ENCODE peak calls at places on chromosome 11, in six cellular contexts. R is epithelial cell of esophagus, C is SW 1271, O is endodermal cell, Q is amniotic stem cell, G is heart left ventricle. V is an unnamed sample.

GRCh38 chr11:72609045-72609444 is 65.2 kb downstream of the PDE2A start:
- DNase-seq in R (peak; percentile 35), C (no peak), O (no peak), Q (no peak), G (no peak), V (no peak)

GRCh38 chr11:66595245-66595904 is 2.4 kb downstream of the CCS start:
- DNase-seq in R (no peak), C (no peak), O (no peak), Q (no peak), G (peak; percentile 57), V (peak; percentile 48)

GRCh38 chr11:128151338-128151737 is 436.0 kb downstream of the ETS1 start:
- DNase-seq in R (peak; percentile 32), C (no peak), O (no peak), Q (no peak), G (no peak), V (no peak)

GRCh38 chr11:72111803-72112540 is 523 bp downstream of the ANAPC15 start:
- DNase-seq in R (peak; percentile 100), C (peak; percentile 100), O (peak; percentile 97), Q (peak; percentile 99), G (peak; percentile 95), V (peak; percentile 96)

GRCh38 chr11:22477312-22477711 is 139.1 kb downstream of the SLC17A6 start:
- DNase-seq in R (peak; percentile 80), C (no peak), O (no peak), Q (no peak), G (no peak), V (no peak)

GRCh38 chr11:110287537-110287936 is 8.9 kb downstream of the RDX start:
- DNase-seq in R (no peak), C (no peak), O (no peak), Q (no peak), G (no peak), V (no peak)

GRCh38 chr11:27211370-27212127 is 151.5 kb downstream of the CCDC34 start:
- DNase-seq in R (no peak), C (no peak), O (peak; percentile 68), Q (no peak), G (no peak), V (no peak)

GRCh38 chr11:68266936-68267880 is 4.6 kb downstream of the C11orf24 start:
- DNase-seq in R (no peak), C (no peak), O (no peak), Q (no peak), G (no peak), V (no peak)

GRCh38 chr11:102470257-102470656 is 17.7 kb upstream of the TMEM123 start:
- DNase-seq in R (no peak), C (no peak), O (no peak), Q (no peak), G (no peak), V (no peak)

GRCh38 chr11:108093128-108093904 is 28.1 kb upstream of the ACAT1 start:
- DNase-seq in R (no peak), C (no peak), O (no peak), Q (no peak), G (no peak), V (no peak)

GRCh38 chr11:13550761-13551160 is 55.0 kb upstream of the PTH start:
- DNase-seq in R (no peak), C (no peak), O (no peak), Q (no peak), G (no peak), V (no peak)

GRCh38 chr11:134045799-134046635 is 22.9 kb upstream of the JAM3 start:
- DNase-seq in R (peak; percentile 34), C (no peak), O (peak; percentile 87), Q (no peak), G (no peak), V (no peak)

GRCh38 chr11:19553683-19554333 is 158.8 kb upstream of the NAV2 start:
- DNase-seq in R (peak; percentile 77), C (no peak), O (peak; percentile 94), Q (peak; percentile 60), G (peak; percentile 77), V (peak; percentile 88)